ENCODE peak calls at places on chromosomes 13 and 19, in eight cellular contexts. B is NCI-H1105 treated with DMSO at 0.1 percent for 48 hours; K is NAMALWA; E is amniotic stem cell; Y is stimulated activated CD4-positive, alpha-beta T cell treated with anti-CD3 and anti-CD28 coated beads, Interleukin-4, amount 100 ng/mL, for 24 hours; V is GM04504; U is A549; J is NCI-H460. I is an unnamed sample.

GRCh38 chr13:43307921-43308433 is 284.6 kb downstream of the DNAJC15 start:
- DNase-seq in J (peak; percentile 47), Y (no peak), E (no peak), K (peak; percentile 25), B (peak; percentile 77), U (peak; percentile 37), V (peak; percentile 87), I (peak; percentile 71)

GRCh38 chr13:33108620-33109019 is 92.4 kb downstream of the KL start:
- DNase-seq in J (no peak), K (no peak), V (no peak), E (no peak), B (no peak), U (no peak), Y (no peak), I (no peak)

GRCh38 chr19:56838930-56839664 is 1.4 kb downstream of the PEG3 start:
- DNase-seq in K (peak; percentile 18), U (peak; percentile 11), Y (no peak), E (no peak), B (no peak), J (no peak), V (no peak), I (peak; percentile 40)

GRCh38 chr13:111216166-111216960 is 101.3 kb downstream of the ARHGEF7 start:
- DNase-seq in E (no peak), B (peak; percentile 79), Y (peak; percentile 44), J (peak; percentile 22), U (peak; percentile 20), V (no peak), K (peak; percentile 64), I (no peak)

GRCh38 chr13:105972306-105972721 is 563.1 kb downstream of the EFNB2 start:
- DNase-seq in E (no peak), U (no peak), V (no peak), B (peak; percentile 81), J (no peak), Y (no peak), K (no peak), I (no peak)

GRCh38 chr13:64457976-64458375 is 2772.2 kb downstream of the PCDH9 start:
- DNase-seq in J (no peak), V (no peak), U (no peak), K (no peak), E (peak; percentile 5), Y (no peak), B (no peak), I (peak; percentile 17)

GRCh38 chr13:52701728-52702480 is 37.7 kb downstream of the CNMD start:
- DNase-seq in K (no peak), B (no peak), Y (no peak), V (no peak), U (no peak), E (no peak), J (no peak), I (no peak)

GRCh38 chr19:38691938-38692457 is 44.5 kb downstream of the ACTN4 start:
- DNase-seq in E (peak; percentile 91), Y (no peak), B (no peak), J (peak; percentile 73), K (no peak), U (peak; percentile 75), V (peak; percentile 96), I (peak; percentile 95)

GRCh38 chr13:73063166-73063565 is 4.4 kb downstream of the KLF5 start:
- DNase-seq in Y (no peak), B (no peak), V (no peak), K (no peak), U (no peak), J (no peak), E (no peak), I (no peak)

GRCh38 chr19:15328312-15328711 is 4.0 kb downstream of the BRD4 start:
- DNase-seq in V (no peak), Y (no peak), E (no peak), K (no peak), J (no peak), B (no peak), U (no peak), I (no peak)

GRCh38 chr19:3142292-3142670 is 6.4 kb downstream of the GNA15 start:
- DNase-seq in E (peak; percentile 16), U (peak; percentile 65), V (peak; percentile 88), K (no peak), J (peak; percentile 30), B (no peak), Y (peak; percentile 74), I (no peak)

GRCh38 chr13:26050568-26051230 is 1.1 kb downstream of the SHISA2 start:
- DNase-seq in J (no peak), V (no peak), U (peak; percentile 2), K (no peak), B (peak; percentile 24), Y (no peak), E (no peak), I (no peak)

GRCh38 chr19:38032151-38032550 is 125.1 kb downstream of the SIPA1L3 start:
- DNase-seq in V (no peak), K (no peak), Y (no peak), J (no peak), E (no peak), U (no peak), B (no peak), I (peak; percentile 60)

GRCh38 chr13:65965496-65965895 is 1264.6 kb downstream of the PCDH9 start:
- DNase-seq in K (no peak), V (peak; percentile 40), Y (no peak), B (no peak), E (peak; percentile 10), U (no peak), J (no peak), I (no peak)

GRCh38 chr19:40190891-40191835 is at the start of gene MAP3K10:
- DNase-seq in E (no peak), Y (peak; percentile 80), B (peak; percentile 28), V (peak; percentile 50), U (peak; percentile 82), J (peak; percentile 40), K (peak; percentile 84), I (no peak)

GRCh38 chr13:106152047-106152446 is 383.4 kb downstream of the EFNB2 start:
- DNase-seq in U (no peak), Y (no peak), J (no peak), E (no peak), B (no peak), V (no peak), K (no peak), I (no peak)

GRCh38 chr13:112245179-112245724 is 130.9 kb upstream of the SPACA7 start:
- DNase-seq in U (no peak), E (no peak), Y (no peak), J (no peak), K (no peak), V (no peak), B (no peak), I (no peak)

GRCh38 chr19:38665950-38666661 is 18.7 kb downstream of the ACTN4 start:
- DNase-seq in V (peak; percentile 76), B (no peak), U (peak; percentile 86), J (peak; percentile 56), E (no peak), K (no peak), Y (no peak), I (no peak)

GRCh38 chr19:49243129-49243528 is 81.9 kb downstream of the SLC6A16 start:
- DNase-seq in Y (no peak), B (no peak), J (no peak), U (no peak), K (no peak), V (no peak), E (no peak), I (no peak)

GRCh38 chr19:51525731-51526130 is 5.7 kb downstream of the SIGLEC6 start:
- DNase-seq in Y (no peak), U (no peak), J (no peak), E (no peak), K (no peak), V (no peak), B (no peak), I (no peak)